ENCODE peak calls at places on chromosomes 6 and 20, in five cellular contexts. F is NCI-H187 treated with DMSO at 0.1 percent for 48 hours, A is AG09309, N is adipocyte, Z is amygdala. T is an unnamed sample.

GRCh38 chr6:135481786-135482369 is 15.7 kb downstream of the AHI1 start:
- DNase-seq in Z (no peak), A (no peak), N (peak), F (no peak), T (no peak)

GRCh38 chr6:169019727-169020491 is 233.7 kb downstream of the THBS2 start:
- DNase-seq in A (no peak), Z (no peak), N (no peak), F (no peak), T (no peak)

GRCh38 chr6:27188206-27188884 is 59.2 kb upstream of the PRSS16 start:
- DNase-seq in A (no peak), Z (no peak), F (no peak), N (peak), T (no peak)

GRCh38 chr6:2876210-2877056 is 26.7 kb downstream of the SERPINB9 start:
- DNase-seq in A (peak), F (no peak), Z (no peak), N (peak), T (no peak)

GRCh38 chr20:37317316-37317715 is 27.9 kb downstream of the MANBAL start:
- DNase-seq in N (no peak), F (no peak), A (no peak), Z (no peak), T (no peak)

GRCh38 chr20:5033566-5033965 is 32.3 kb upstream of the SLC23A2 start:
- DNase-seq in Z (no peak), A (no peak), N (peak), F (no peak), T (no peak)

GRCh38 chr6:46906776-46907175 is 15.0 kb downstream of the ADGRF5 start:
- DNase-seq in F (no peak), Z (no peak), N (no peak), A (no peak), T (no peak)

GRCh38 chr6:29748391-29749352 is 25.4 kb downstream of the HLA-F start:
- DNase-seq in F (no peak), A (peak), Z (peak), N (peak), T (peak)

GRCh38 chr6:33664506-33665057 is 43.5 kb downstream of the ITPR3 start:
- DNase-seq in Z (no peak), A (no peak), N (no peak), F (no peak), T (no peak)

GRCh38 chr20:25389858-25390537 is 637 bp downstream of the ABHD12 start:
- DNase-seq in A (no peak), N (peak), Z (no peak), F (no peak), T (no peak)

GRCh38 chr20:59690976-59691375 is 86.6 kb downstream of the PHACTR3 start:
- DNase-seq in A (no peak), N (no peak), F (no peak), Z (no peak), T (no peak)

GRCh38 chr20:3044336-3044965 is 1.0 kb downstream of the GNRH2 start:
- DNase-seq in Z (no peak), A (no peak), F (no peak), N (no peak), T (no peak)

GRCh38 chr6:39453956-39454524 is 131.5 kb upstream of the KCNK16 start:
- DNase-seq in N (no peak), A (no peak), Z (no peak), F (no peak), T (no peak)

GRCh38 chr20:17912916-17913315 is 55.7 kb downstream of the SNX5 start:
- DNase-seq in A (no peak), Z (no peak), N (peak), F (no peak), T (no peak)

T was measured in NT2/D1.